ENCODE peak calls at places on chromosomes 12 and 14, in seven cellular contexts. K, X, E, O, A, C and J are unnamed samples.
A peak's percentile ranks its signal among the peaks of the same experiment; 100 is the strongest.

GRCh38 chr12:116959845-116960514 is 49.2 kb downstream of the FBXW8 start:
- DNase-seq in K (no peak), X (no peak), E (no peak), O (no peak), A (peak; percentile 51), C (no peak), J (no peak)

GRCh38 chr12:75781532-75782046 is 250.0 kb downstream of the PHLDA1 start:
- DNase-seq in K (no peak), X (peak; percentile 93), E (no peak), O (peak; percentile 12), A (no peak), C (peak; percentile 11), J (no peak)

GRCh38 chr12:12821975-12822374 is 8.8 kb downstream of the DDX47 start:
- DNase-seq in K (no peak), X (peak; percentile 18), E (no peak), O (no peak), A (no peak), C (no peak), J (no peak)

GRCh38 chr12:52296572-52297215 is 5.4 kb upstream of the KRT81 start:
- DNase-seq in K (no peak), X (no peak), E (no peak), O (no peak), A (no peak), C (no peak), J (no peak)

GRCh38 chr12:12885060-12885792 is 6.1 kb upstream of the GPRC5A start:
- DNase-seq in K (no peak), X (no peak), E (no peak), O (no peak), A (no peak), C (no peak), J (no peak)

GRCh38 chr12:39064712-39065111 is 159.3 kb upstream of the CPNE8 start:
- DNase-seq in K (no peak), X (peak; percentile 86), E (no peak), O (no peak), A (no peak), C (no peak), J (no peak)

GRCh38 chr12:4383304-4383865 is 3.9 kb upstream of the FGF23 start:
- DNase-seq in K (no peak), X (peak; percentile 7), E (no peak), O (no peak), A (no peak), C (no peak), J (no peak)

GRCh38 chr12:92080390-92081285 is 65.0 kb downstream of the BTG1 start:
- DNase-seq in K (no peak), X (peak; percentile 96), E (no peak), O (peak; percentile 67), A (no peak), C (peak; percentile 50), J (no peak)

GRCh38 chr14:94365624-94366023 is 22.8 kb downstream of the SERPINA1 start:
- DNase-seq in K (no peak), X (no peak), E (no peak), O (no peak), A (no peak), C (no peak), J (no peak)

GRCh38 chr14:103948442-103948841 is 6.1 kb upstream of the RD3L start:
- DNase-seq in K (no peak), X (no peak), E (no peak), O (no peak), A (no peak), C (no peak), J (no peak)

GRCh38 chr12:68495666-68496065 is 115.0 kb upstream of the RAP1B start:
- DNase-seq in K (no peak), X (no peak), E (no peak), O (peak; percentile 30), A (no peak), C (no peak), J (peak; percentile 9)

GRCh38 chr12:106704081-106704480 is 70.4 kb upstream of the RIC8B start:
- DNase-seq in K (no peak), X (no peak), E (no peak), O (no peak), A (no peak), C (no peak), J (no peak)